ENCODE peak calls at places on chromosomes 1 and 21, in four cellular contexts. M is heart left ventricle, G is GM12891, U is IMR-90. Z is an unnamed sample.

GRCh38 chr21:41778974-41779600 is 12.2 kb upstream of the RIPK4 start:
- DNase-seq in M (no peak), G (no peak), U (no peak), Z (no peak)

GRCh38 chr1:111739984-111740765 is 980 bp upstream of the INKA2 start:
- DNase-seq in M (peak; percentile 75), G (peak; percentile 39), U (peak; percentile 52), Z (no peak)

GRCh38 chr1:172398193-172398592 is 22.3 kb upstream of the C1orf105 start:
- DNase-seq in M (no peak), G (no peak), U (peak; percentile 18), Z (no peak)

GRCh38 chr1:54270543-54270942 is 70.6 kb downstream of the MRPL37 start:
- DNase-seq in M (no peak), G (no peak), U (no peak), Z (no peak)

GRCh38 chr1:11967028-11967547 is 13.2 kb upstream of the MFN2 start:
- DNase-seq in M (no peak), G (peak; percentile 58), U (no peak), Z (peak; percentile 33)

GRCh38 chr1:111569913-111570312 is 49.7 kb upstream of the RAP1A start:
- DNase-seq in M (no peak), G (no peak), U (no peak), Z (no peak)

GRCh38 chr1:201397675-201398074 is 1.4 kb downstream of the LAD1 start:
- DNase-seq in M (no peak), G (no peak), U (peak; percentile 19), Z (no peak)

GRCh38 chr1:21292991-21293536 is 2.8 kb upstream of the ECE1 start:
- DNase-seq in M (no peak), G (no peak), U (no peak), Z (no peak)

GRCh38 chr1:24683713-24684162 is 40.6 kb downstream of the SRRM1 start:
- DNase-seq in M (no peak), G (no peak), U (peak; percentile 98), Z (peak; percentile 48)

GRCh38 chr1:1347663-1348419 is 1.4 kb downstream of the DVL1 start:
- DNase-seq in M (no peak), G (no peak), U (peak; percentile 25), Z (peak; percentile 71)

GRCh38 chr1:230026572-230026971 is 40.5 kb upstream of the GALNT2 start:
- DNase-seq in M (no peak), G (no peak), U (no peak), Z (no peak)

GRCh38 chr1:21508580-21509350 is 458 bp upstream of the ALPL start:
- DNase-seq in M (peak; percentile 68), G (peak; percentile 83), U (peak; percentile 31), Z (no peak)

GRCh38 chr1:223135176-223135575 is 7.9 kb downstream of the TLR5 start:
- DNase-seq in M (no peak), G (no peak), U (peak; percentile 69), Z (peak; percentile 54)

GRCh38 chr1:202112864-202113689 is 9.6 kb upstream of the GPR37L1 start:
- DNase-seq in M (peak; percentile 61), G (no peak), U (peak; percentile 11), Z (no peak)

GRCh38 chr1:2001773-2002411 is 1.7 kb downstream of the CFAP74 start:
- DNase-seq in M (no peak), G (no peak), U (no peak), Z (no peak)

GRCh38 chr1:100145116-100145515 is 12.2 kb downstream of the TRMT13 start:
- DNase-seq in M (no peak), G (no peak), U (peak; percentile 13), Z (no peak)

GRCh38 chr1:233005703-233006102 is 55.3 kb downstream of the NTPCR start:
- DNase-seq in M (no peak), G (no peak), U (peak; percentile 85), Z (no peak)

GRCh38 chr1:23528245-23528978 is 2.6 kb downstream of the E2F2 start:
- DNase-seq in M (peak; percentile 71), G (no peak), U (peak; percentile 46), Z (peak; percentile 78)
- TF ChIP-seq POLR2A in M (no peak), G (no peak), U (no peak), Z (no peak)

GRCh38 chr1:41497631-41498030 is 13.1 kb upstream of the EDN2 start:
- DNase-seq in M (no peak), G (no peak), U (no peak), Z (no peak)

GRCh38 chr1:41497056-41497440 is 12.6 kb upstream of the EDN2 start:
- DNase-seq in M (no peak), G (no peak), U (no peak), Z (no peak)

GRCh38 chr1:41495171-41495948 is 10.9 kb upstream of the EDN2 start:
- DNase-seq in M (no peak), G (no peak), U (peak; percentile 21), Z (no peak)

GRCh38 chr1:41494351-41495170 is 10.1 kb upstream of the EDN2 start:
- DNase-seq in M (no peak), G (no peak), U (no peak), Z (no peak)

DNA sequence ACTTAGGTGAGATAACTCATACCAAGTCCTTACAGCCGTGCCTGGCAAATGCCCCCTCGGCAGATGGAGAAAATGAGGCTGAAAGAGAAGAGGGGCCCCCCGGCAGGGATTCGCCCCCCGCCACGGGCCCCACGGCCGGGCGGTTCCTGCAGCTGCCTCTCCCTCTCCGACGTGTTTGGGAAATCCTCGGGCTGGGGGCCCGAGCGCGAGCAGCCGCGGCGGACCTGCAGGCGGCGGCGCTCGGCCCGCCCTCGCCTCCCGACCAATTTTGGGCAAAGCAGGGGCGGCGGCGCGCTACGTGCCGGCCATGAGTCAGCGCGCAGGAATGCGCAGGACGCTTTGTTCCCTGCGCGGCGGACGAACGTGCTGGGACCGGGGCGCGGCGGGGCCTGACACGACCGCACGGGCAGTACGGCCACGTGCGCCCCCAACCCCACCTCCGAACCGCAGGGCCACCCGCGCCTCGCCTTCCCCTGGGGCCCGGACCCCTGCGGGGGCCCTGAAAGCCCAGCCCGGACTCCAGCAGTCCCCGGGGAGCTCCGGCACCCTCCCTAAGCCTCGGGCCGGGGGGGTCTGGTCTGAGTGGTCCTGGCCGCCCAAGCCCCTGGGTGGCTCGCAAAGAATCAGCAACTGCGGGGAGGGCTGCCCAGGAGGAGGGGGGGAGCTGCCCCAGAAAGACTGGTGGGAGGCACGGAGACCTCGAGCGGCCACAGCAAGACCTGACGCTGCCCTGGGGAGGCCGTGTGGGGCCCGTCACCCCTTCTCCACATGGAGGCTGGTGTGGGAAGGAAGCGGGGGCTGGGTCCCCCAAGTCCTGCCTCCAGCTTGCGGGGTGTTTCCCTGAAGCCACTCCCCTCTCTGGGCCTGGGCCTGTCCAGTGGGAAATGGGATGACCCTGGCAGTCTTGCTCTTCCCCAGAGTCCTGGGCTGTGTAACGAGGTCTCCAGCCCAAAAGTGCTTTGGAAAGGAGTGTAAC is 11.9 kb upstream of the EDN2 start:
- DNase-seq in M (peak; percentile 86), G (peak; percentile 64), U (peak; percentile 83), Z (peak; percentile 82)
- TF ChIP-seq POLR2A in M (no peak), G (no peak), U (no peak), Z (peak; percentile 30)

GRCh38 chr1:234599617-234600417 is 10.2 kb downstream of the IRF2BP2 start:
- DNase-seq in M (peak; percentile 91), G (no peak), U (peak; percentile 82), Z (no peak)

GRCh38 chr1:234603221-234604204 is 6.5 kb downstream of the IRF2BP2 start:
- DNase-seq in M (no peak), G (no peak), U (peak; percentile 77), Z (no peak)

GRCh38 chr1:234600418-234601216 is 9.4 kb downstream of the IRF2BP2 start:
- DNase-seq in M (peak; percentile 52), G (no peak), U (no peak), Z (no peak)

GRCh38 chr1:234602334-234603220 is 7.4 kb downstream of the IRF2BP2 start:
- DNase-seq in M (peak; percentile 43), G (no peak), U (peak; percentile 98), Z (no peak)

DNA sequence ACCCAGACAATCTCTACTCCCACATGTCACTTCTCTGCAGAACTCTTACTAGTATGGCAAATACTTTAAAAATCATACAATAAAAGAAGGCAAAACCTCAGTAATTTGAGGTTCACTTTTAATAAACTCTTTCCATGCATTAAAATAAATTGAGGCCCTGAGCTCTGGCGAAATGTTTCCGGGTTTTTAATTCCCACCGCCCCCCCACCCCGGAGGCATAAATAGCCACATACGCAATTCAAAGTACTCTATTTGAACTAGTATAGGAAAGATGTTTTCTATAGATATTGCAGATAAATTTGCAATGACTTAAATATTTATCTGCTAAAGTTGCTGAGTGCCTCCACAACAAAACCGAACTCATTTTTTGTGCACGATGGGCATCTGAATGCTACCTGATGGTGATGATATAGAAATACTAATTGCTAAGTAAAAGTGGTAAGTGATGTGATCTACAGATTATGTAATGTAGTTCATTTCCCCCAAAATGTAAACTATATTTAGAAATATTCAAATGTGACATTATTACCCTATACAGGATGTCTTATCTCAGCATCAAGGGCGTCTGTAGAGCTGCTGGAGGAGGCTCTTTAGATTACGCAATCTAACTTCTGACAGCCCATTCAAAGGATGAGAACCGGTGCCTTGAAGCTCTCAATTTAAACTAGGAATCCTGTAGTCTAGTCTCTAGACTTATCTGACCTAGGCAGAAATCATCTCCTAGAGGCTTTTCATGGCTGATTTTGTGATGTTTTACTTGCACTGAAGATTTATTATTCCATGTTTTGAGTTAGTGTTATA is 8.6 kb downstream of the IRF2BP2 start:
- DNase-seq in M (no peak), G (no peak), U (peak; percentile 66), Z (no peak)
- TF ChIP-seq POLR2A in M (no peak), G (peak; percentile 31), U (peak; percentile 55), Z (no peak)

GRCh38 chr1:169590932-169591331 is 4.7 kb upstream of the F5 start:
- DNase-seq in M (no peak), G (no peak), U (no peak), Z (no peak)
- TF ChIP-seq POLR2A in M (no peak), G (no peak), U (no peak), Z (no peak)

GRCh38 chr1:241519308-241520079 is at the start of gene FH:
- DNase-seq in M (peak; percentile 97), G (peak; percentile 52), U (peak; percentile 98), Z (peak; percentile 65)
- TF ChIP-seq POLR2A in M (no peak), G (peak; percentile 92), U (peak; percentile 79), Z (peak; percentile 98)

DNA sequence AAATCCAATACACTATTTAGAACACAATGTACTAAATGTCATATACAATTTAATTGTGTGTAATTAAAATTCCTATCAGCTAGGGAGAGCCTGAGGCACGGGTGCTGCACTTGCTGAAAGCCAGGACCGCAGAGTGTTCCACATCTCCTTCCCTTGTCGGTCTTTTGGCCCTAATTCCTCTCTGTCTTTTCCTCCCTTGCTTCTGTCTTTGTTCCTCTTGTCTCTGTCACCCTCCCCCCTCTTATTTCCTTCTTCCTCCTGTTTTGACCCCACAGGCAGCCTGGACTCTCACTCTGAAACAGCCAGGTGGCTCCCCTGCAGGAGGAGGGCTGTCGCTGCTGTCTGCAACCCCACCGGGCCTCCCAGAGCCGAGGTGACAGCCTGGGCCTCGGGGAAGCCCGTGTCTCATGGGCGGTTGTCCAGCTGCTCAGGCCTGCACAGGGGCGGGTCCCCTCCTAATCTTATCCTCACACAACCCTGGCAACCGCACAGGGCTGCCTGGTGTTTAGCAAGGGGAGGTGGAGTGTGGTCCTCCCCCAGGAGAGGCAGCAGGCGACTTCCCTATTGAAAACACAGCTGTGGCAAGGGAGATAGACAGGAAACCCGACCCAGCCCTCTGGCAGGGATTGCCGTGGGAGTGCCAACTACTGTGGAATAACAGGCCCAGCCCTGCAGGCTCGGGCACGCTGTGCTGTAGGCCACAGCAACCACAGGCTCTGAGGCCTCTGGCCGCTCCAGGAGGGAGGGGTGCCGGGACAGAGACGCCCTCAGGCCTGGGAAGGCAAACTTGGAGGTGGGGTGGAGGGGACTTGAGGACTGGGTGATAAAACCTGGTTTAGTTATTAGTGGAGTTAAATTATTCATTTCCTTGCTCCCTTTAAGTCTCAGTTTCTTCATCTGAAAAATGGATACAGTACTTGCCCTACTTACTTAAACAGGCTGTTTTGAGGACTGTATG is 68.8 kb upstream of the WDR26 start:
- DNase-seq in M (peak; percentile 91), G (peak; percentile 80), U (peak; percentile 80), Z (peak; percentile 85)
- TF ChIP-seq POLR2A in M (no peak), G (no peak), U (no peak), Z (no peak)

Z was measured in H54.